ENCODE peak calls at places on chromosomes 16 and 17, in seven cellular contexts. T, A, U, I, R, E and P are unnamed samples.

GRCh38 chr16:3510410-3510809 is 9.6 kb downstream of the CLUAP1 start:
- DNase-seq in T (no peak), A (no peak), U (no peak), I (no peak), R (no peak), E (no peak), P (peak)

GRCh38 chr17:8447816-8448215 is 12.1 kb downstream of the NDEL1 start:
- DNase-seq in T (no peak), A (no peak), U (no peak), I (no peak), R (no peak), E (no peak), P (no peak)

GRCh38 chr17:31216053-31216751 is 80.8 kb downstream of the OMG start:
- DNase-seq in T (no peak), A (no peak), U (no peak), I (no peak), R (no peak), E (no peak), P (peak)

GRCh38 chr17:42248351-42249179 is 27.6 kb downstream of the STAT5B start:
- DNase-seq in T (peak), A (peak), U (peak), I (peak), R (peak), E (peak), P (peak)

GRCh38 chr17:39553326-39553945 is 54.3 kb downstream of the NEUROD2 start:
- DNase-seq in T (no peak), A (no peak), U (no peak), I (no peak), R (no peak), E (no peak), P (no peak)

GRCh38 chr16:56041556-56042140 is 149.6 kb upstream of the GNAO1 start:
- DNase-seq in T (peak), A (no peak), U (no peak), I (peak), R (peak), E (no peak), P (peak)

GRCh38 chr17:29977836-29978235 is 36.4 kb downstream of the EFCAB5 start:
- DNase-seq in T (no peak), A (no peak), U (no peak), I (no peak), R (no peak), E (no peak), P (no peak)

GRCh38 chr17:38877130-38877851 is 7.4 kb downstream of the LASP1 start:
- DNase-seq in T (no peak), A (no peak), U (no peak), I (no peak), R (no peak), E (no peak), P (no peak)

GRCh38 chr17:42779942-42780815 is at the start of gene WNK4:
- DNase-seq in T (no peak), A (no peak), U (no peak), I (no peak), R (peak), E (no peak), P (no peak)

GRCh38 chr16:23110257-23110899 is 38.9 kb downstream of the USP31 start:
- DNase-seq in T (no peak), A (no peak), U (no peak), I (no peak), R (no peak), E (no peak), P (no peak)

GRCh38 chr16:81384006-81384405 is 60.6 kb upstream of the CMIP start:
- DNase-seq in T (no peak), A (no peak), U (no peak), I (no peak), R (no peak), E (no peak), P (no peak)